ENCODE peak calls at places on chromosomes 3 and 15, in six cellular contexts. J is thoracic aorta; P is activated CD4-positive, alpha-beta memory T cell treated with anti-CD3 and anti-CD28 coated beads, Interleukin-2, amount 10 ng/mL, durations not matched to agents 7 days and 5 days; Q is kidney; M is SW480; A is T-helper 2 cell. L is an unnamed sample.
A peak's percentile ranks its signal among the peaks of the same experiment; 100 is the strongest.

GRCh38 chr3:161890147-161890625 is 393.6 kb downstream of the OTOL1 start:
- DNase-seq in A (no peak), Q (no peak), P (no peak), J (no peak), M (peak; percentile 78), L (no peak)

GRCh38 chr3:163382183-163382582 is 1696.1 kb downstream of the SI start:
- DNase-seq in Q (no peak), J (no peak), M (no peak), A (no peak), P (no peak), L (no peak)

GRCh38 chr3:127831723-127832172 is 9.4 kb upstream of the MGLL start:
- DNase-seq in J (no peak), P (peak; percentile 41), M (no peak), Q (no peak), A (no peak), L (peak; percentile 45)

GRCh38 chr3:150394606-150395005 is 13.5 kb upstream of the TSC22D2 start:
- DNase-seq in M (no peak), Q (no peak), J (no peak), A (no peak), P (no peak), L (no peak)

GRCh38 chr15:90203922-90204321 is 2.8 kb downstream of the SEMA4B start:
- DNase-seq in M (no peak), A (no peak), Q (peak; percentile 91), P (no peak), J (no peak), L (no peak)

GRCh38 chr3:138367912-138368311 is 19.5 kb downstream of the MRAS start:
- DNase-seq in Q (peak; percentile 86), P (no peak), M (peak; percentile 38), J (peak; percentile 34), A (no peak), L (peak; percentile 42)

GRCh38 chr15:22942877-22943276 is 37.3 kb downstream of the CYFIP1 start:
- DNase-seq in J (no peak), A (no peak), M (no peak), P (no peak), Q (no peak), L (peak; percentile 38)

GRCh38 chr3:173789530-173789929 is 392.0 kb downstream of the NLGN1 start:
- DNase-seq in P (no peak), M (no peak), J (no peak), A (no peak), Q (no peak), L (no peak)

GRCh38 chr3:171059978-171060377 is 33.5 kb upstream of the SLC2A2 start:
- DNase-seq in A (no peak), Q (no peak), J (no peak), P (no peak), M (no peak), L (no peak)

GRCh38 chr3:170078620-170079281 is 41.0 kb downstream of the GPR160 start:
- DNase-seq in J (no peak), P (no peak), A (no peak), Q (no peak), M (peak; percentile 25), L (no peak)

GRCh38 chr3:64176461-64176996 is 48.7 kb downstream of the PRICKLE2 start:
- DNase-seq in J (no peak), M (no peak), Q (no peak), A (no peak), P (no peak), L (no peak)

GRCh38 chr3:197224034-197224444 is 74.4 kb downstream of the DLG1 start:
- DNase-seq in J (no peak), P (no peak), A (no peak), M (peak; percentile 73), Q (no peak), L (peak; percentile 46)

GRCh38 chr3:50318163-50318562 is 4.4 kb downstream of the HYAL2 start:
- DNase-seq in Q (no peak), J (no peak), P (no peak), A (no peak), M (no peak), L (no peak)

GRCh38 chr3:182124187-182124586 is 412.5 kb downstream of the SOX2 start:
- DNase-seq in A (no peak), J (no peak), Q (no peak), M (no peak), P (no peak), L (no peak)

GRCh38 chr15:82540984-82541431 is 751 bp upstream of the RPS17 start:
- DNase-seq in J (no peak), A (no peak), M (peak; percentile 28), P (no peak), Q (peak; percentile 77), L (peak; percentile 41)

GRCh38 chr3:174441588-174442316 is 417.4 kb upstream of the NAALADL2 start:
- DNase-seq in J (no peak), M (no peak), A (no peak), Q (no peak), P (no peak), L (no peak)

GRCh38 chr3:4820296-4821121 is 158.7 kb upstream of the BHLHE40 start:
- DNase-seq in P (no peak), M (no peak), A (no peak), Q (no peak), J (no peak), L (no peak)

GRCh38 chr3:139514741-139515140 is 24.8 kb downstream of the RBP1 start:
- DNase-seq in A (no peak), J (no peak), M (no peak), P (no peak), Q (no peak), L (no peak)

GRCh38 chr15:52653451-52653964 is 25.7 kb downstream of the ATOSA start:
- DNase-seq in Q (no peak), J (no peak), A (no peak), P (no peak), M (no peak), L (no peak)

GRCh38 chr15:29135266-29135665 is 134.4 kb downstream of the NSMCE3 start:
- DNase-seq in M (no peak), Q (no peak), J (no peak), P (no peak), A (no peak), L (no peak)

GRCh38 chr3:127489357-127489756 is 101.2 kb downstream of the TPRA1 start:
- DNase-seq in M (no peak), P (peak; percentile 9), J (no peak), Q (no peak), A (no peak), L (no peak)

GRCh38 chr3:140403559-140403958 is 274.3 kb upstream of the TRIM42 start:
- DNase-seq in P (no peak), M (no peak), J (no peak), A (no peak), Q (no peak), L (no peak)

GRCh38 chr3:48047841-48048456 is 31.7 kb upstream of the MAP4 start:
- DNase-seq in A (no peak), M (no peak), P (no peak), J (no peak), Q (no peak), L (no peak)

GRCh38 chr3:21752749-21753347 is 1.8 kb upstream of the ZNF385D start:
- DNase-seq in J (no peak), Q (no peak), P (no peak), M (peak; percentile 53), A (no peak), L (peak; percentile 19)

GRCh38 chr15:73052679-73053397 is 575 bp downstream of the NEO1 start:
- DNase-seq in Q (peak; percentile 80), P (peak; percentile 26), M (peak; percentile 70), J (no peak), A (peak; percentile 10), L (peak; percentile 16)

GRCh38 chr3:19146685-19147650 is 1.3 kb upstream of the KCNH8 start:
- DNase-seq in M (peak; percentile 94), P (peak; percentile 53), A (peak; percentile 13), J (peak; percentile 7), Q (peak; percentile 92), L (peak; percentile 61)

GRCh38 chr3:178475062-178475461 is 61.2 kb upstream of the KCNMB2 start:
- DNase-seq in M (no peak), A (no peak), P (no peak), Q (no peak), J (no peak), L (no peak)

GRCh38 chr3:69182588-69183299 is 60.3 kb upstream of the LMOD3 start:
- DNase-seq in M (no peak), P (no peak), A (no peak), Q (no peak), J (no peak), L (no peak)

GRCh38 chr3:48219543-48219942 is 3.8 kb upstream of the CAMP start:
- DNase-seq in Q (no peak), A (no peak), P (no peak), J (no peak), M (no peak), L (no peak)

GRCh38 chr3:13110678-13111116 is 37.5 kb upstream of the IQSEC1 start:
- DNase-seq in Q (peak; percentile 82), M (no peak), P (no peak), A (no peak), J (no peak), L (no peak)

GRCh38 chr3:72766866-72767265 is 81.4 kb downstream of the SHQ1 start:
- DNase-seq in J (no peak), A (no peak), M (no peak), P (no peak), Q (no peak), L (no peak)

GRCh38 chr3:15272431-15273196 is 59.8 kb downstream of the SH3BP5 start:
- DNase-seq in J (no peak), P (no peak), Q (no peak), M (no peak), A (no peak), L (no peak)

GRCh38 chr3:53382106-53382505 is 34.8 kb upstream of the DCP1A start:
- DNase-seq in Q (no peak), A (no peak), M (no peak), J (no peak), P (no peak), L (no peak)

GRCh38 chr3:89314454-89314853 is 207.0 kb downstream of the EPHA3 start:
- DNase-seq in J (no peak), M (peak; percentile 58), P (no peak), A (no peak), Q (no peak), L (no peak)